ENCODE peak calls at places on chromosome 5, in five cellular contexts. H, N, O, M and U are unnamed samples.

GRCh38 chr5:62386824-62387223 is 16.9 kb downstream of the DIMT1 start:
- DNase-seq in H (no peak), M (no peak), O (no peak), N (no peak), U (no peak)

GRCh38 chr5:138726848-138727247 is 26.4 kb upstream of the CTNNA1 start:
- DNase-seq in M (no peak), H (no peak), O (no peak), N (no peak), U (no peak)

GRCh38 chr5:174281855-174282254 is 236.3 kb downstream of the NSG2 start:
- DNase-seq in O (no peak), M (no peak), N (no peak), H (no peak), U (no peak)

GRCh38 chr5:96683392-96683791 is 21.2 kb downstream of the CAST start:
- DNase-seq in M (no peak), H (no peak), N (no peak), O (no peak), U (no peak)

GRCh38 chr5:135036405-135036804 is 2.4 kb upstream of the PITX1 start:
- DNase-seq in O (no peak), N (no peak), M (no peak), H (no peak), U (no peak)

GRCh38 chr5:144191998-144192397 is 21.3 kb downstream of the KCTD16 start:
- DNase-seq in M (no peak), N (no peak), H (no peak), O (no peak), U (no peak)

GRCh38 chr5:124583469-124584350 is 162.7 kb downstream of the ZNF608 start:
- DNase-seq in M (no peak), H (no peak), N (no peak), O (no peak), U (no peak)

GRCh38 chr5:127229185-127229889 is 61.3 kb upstream of the MEGF10 start:
- DNase-seq in N (peak; percentile 29), H (peak; percentile 25), M (peak; percentile 59), O (peak; percentile 87), U (no peak)

GRCh38 chr5:131005963-131006684 is 158.9 kb downstream of the HINT1 start:
- DNase-seq in N (no peak), M (no peak), H (no peak), O (no peak), U (no peak)

GRCh38 chr5:112419050-112419595 is at the start of gene EPB41L4A:
- DNase-seq in M (peak; percentile 50), H (peak; percentile 46), O (peak; percentile 70), N (peak; percentile 11), U (no peak)

GRCh38 chr5:124906339-124907097 is 160.1 kb upstream of the ZNF608 start:
- DNase-seq in H (peak; percentile 88), N (peak; percentile 71), M (peak; percentile 69), O (no peak), U (no peak)

GRCh38 chr5:172897691-172898512 is 61.3 kb upstream of the RPL26L1 start:
- DNase-seq in N (no peak), H (peak; percentile 55), M (no peak), O (no peak), U (no peak)

GRCh38 chr5:32842798-32843531 is 131.8 kb downstream of the NPR3 start:
- DNase-seq in O (no peak), N (no peak), M (no peak), H (no peak), U (no peak)

GRCh38 chr5:178296066-178296465 is 63.5 kb upstream of the PHYKPL start:
- DNase-seq in O (no peak), H (peak; percentile 47), N (no peak), M (no peak), U (no peak)

GRCh38 chr5:44389410-44389879 is at the start of gene FGF10:
- DNase-seq in N (peak; percentile 43), H (peak; percentile 4), M (peak; percentile 29), O (peak; percentile 63), U (no peak)

GRCh38 chr5:177370488-177371119 is 12.9 kb downstream of the RGS14 start:
- DNase-seq in O (peak; percentile 91), N (peak; percentile 91), M (peak; percentile 70), H (peak; percentile 72), U (no peak)

GRCh38 chr5:134289509-134290113 is 63.7 kb upstream of the PPP2CA start:
- DNase-seq in O (no peak), N (peak; percentile 39), H (peak; percentile 71), M (no peak), U (no peak)

GRCh38 chr5:103422756-103423155 is 139.8 kb downstream of the NUDT12 start:
- DNase-seq in H (no peak), N (no peak), O (no peak), M (no peak), U (no peak)

GRCh38 chr5:10301266-10301665 is 6.4 kb downstream of the CMBL start:
- DNase-seq in H (no peak), M (no peak), N (no peak), O (no peak), U (no peak)

GRCh38 chr5:138032028-138032571 is 779 bp downstream of the FAM13B start:
- DNase-seq in O (peak; percentile 87), N (peak; percentile 47), M (peak; percentile 70), H (peak; percentile 69), U (peak; percentile 36)

GRCh38 chr5:162268694-162269481 is 201.3 kb downstream of the GABRG2 start:
- DNase-seq in M (no peak), O (no peak), N (no peak), H (no peak), U (no peak)

DNA sequence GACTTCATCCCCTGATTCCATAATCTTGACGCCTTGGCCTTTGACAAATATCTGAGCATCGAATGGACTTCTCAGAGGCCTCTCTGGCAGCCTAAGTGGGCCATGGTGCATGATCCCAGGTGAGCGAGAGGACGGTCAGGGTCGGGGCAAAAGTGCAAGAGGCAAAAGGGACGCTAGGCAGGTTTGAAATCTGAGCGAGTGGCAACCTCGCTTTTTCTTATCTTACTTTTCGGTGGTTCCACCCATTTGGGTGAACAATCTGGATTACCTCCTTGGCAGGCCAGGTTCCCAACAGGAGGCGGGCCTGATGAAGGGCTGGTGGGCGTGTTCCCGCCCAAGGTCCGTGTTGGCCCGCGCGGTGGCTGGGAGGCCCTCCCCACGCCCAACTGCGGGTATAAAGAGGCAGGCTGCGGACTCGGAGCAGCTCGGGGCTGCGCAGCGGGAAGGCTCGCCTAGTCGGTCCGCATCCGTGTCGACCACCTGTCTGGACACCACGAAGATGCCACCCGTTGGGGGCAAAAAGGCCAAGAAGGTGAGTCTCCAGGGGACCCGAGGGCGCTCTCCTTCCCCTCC is at the start of gene BHMT:
- DNase-seq in H (no peak), N (no peak), O (no peak), M (no peak), U (no peak)
- H3K4me3 ChIP-seq in H (no peak within 1 kb of the TSS), N (no peak within 1 kb of the TSS), O (no peak within 1 kb of the TSS), M (peak within 1 kb of the TSS; percentile 40), U (no peak within 1 kb of the TSS)

GRCh38 chr5:23490993-23491392 is 16.4 kb upstream of the PRDM9 start:
- DNase-seq in H (no peak), M (no peak), O (no peak), N (no peak), U (no peak)
- TF ChIP-seq CTCF in H (no peak), M (no peak), O (no peak), N (no peak), U (no peak)

GRCh38 chr5:53350408-53350807 is 130.0 kb upstream of the FST start:
- DNase-seq in M (no peak), H (no peak), O (no peak), N (no peak), U (no peak)
- H3K4me3 ChIP-seq in M (no peak overlapping the region), H (no peak overlapping the region), O (no peak overlapping the region), N (no peak overlapping the region), U (no peak overlapping the region)

DNA sequence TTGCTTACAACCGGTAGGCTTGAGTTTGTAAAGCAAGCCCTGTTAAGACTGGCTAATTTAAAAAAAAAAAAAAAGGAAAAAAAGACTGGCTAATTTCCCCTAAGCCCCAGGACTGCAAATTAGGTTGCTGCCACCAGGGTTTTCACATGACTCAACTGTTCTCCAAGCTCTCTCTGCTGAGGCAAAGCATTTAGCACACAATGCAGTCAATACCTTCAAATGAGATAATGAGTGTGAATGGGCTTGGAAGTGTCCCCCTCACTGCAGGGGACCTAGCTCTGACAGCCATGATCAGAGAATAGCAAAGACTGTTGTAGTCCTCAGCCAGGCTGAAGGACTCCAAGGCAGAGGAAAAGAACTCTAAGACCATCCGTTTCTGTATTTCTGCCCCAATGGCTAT is 42.8 kb upstream of the ZSWIM6 start:
- DNase-seq in N (no peak), O (no peak), M (no peak), H (no peak), U (no peak)
- TF ChIP-seq CTCF in N (no peak), O (no peak), M (no peak), H (no peak), U (peak; percentile 14)

GRCh38 chr5:37837101-37838032 is 2.5 kb downstream of the GDNF start:
- DNase-seq in H (peak; percentile 60), O (peak; percentile 81), N (peak; percentile 49), M (peak; percentile 71), U (no peak)
- H3K4me3 ChIP-seq in H (peak overlapping the region; percentile 48), O (peak overlapping the region; percentile 29), N (no peak overlapping the region), M (peak overlapping the region; percentile 68), U (peak overlapping the region; percentile 53)

GRCh38 chr5:1430121-1430795 is 15.0 kb downstream of the SLC6A3 start:
- DNase-seq in M (no peak), H (no peak), O (peak; percentile 50), N (no peak), U (no peak)

GRCh38 chr5:1431021-1431811 is 14.0 kb downstream of the SLC6A3 start:
- DNase-seq in O (peak; percentile 52), M (no peak), N (no peak), H (no peak), U (no peak)

GRCh38 chr5:1429501-1429900 is 15.7 kb downstream of the SLC6A3 start:
- DNase-seq in N (no peak), H (no peak), M (no peak), O (peak; percentile 29), U (no peak)

GRCh38 chr5:1429066-1429465 is 16.2 kb downstream of the SLC6A3 start:
- DNase-seq in M (no peak), N (no peak), O (no peak), H (no peak), U (no peak)

GRCh38 chr5:1428107-1428506 is 17.1 kb downstream of the SLC6A3 start:
- DNase-seq in N (no peak), H (no peak), O (no peak), M (no peak), U (no peak)
- TF ChIP-seq CTCF in N (no peak), H (no peak), O (no peak), M (no peak), U (no peak)